ENCODE peak calls at places on chromosome 18, in four cellular contexts. N is sigmoid colon, T is HCT116, X is suprapubic skin. U is an unnamed sample. For H3K36me3, the result is how much of the 10 kb centered on the place peaks cover.

GRCh38 chr18:35923939-35924338 is 48.5 kb upstream of the RMP24 start:
- DNase-seq in N (no peak), T (no peak), X (no peak), U (no peak)

GRCh38 chr18:59231157-59231556 is 11.2 kb downstream of the GRP start:
- DNase-seq in N (no peak), T (no peak), X (no peak), U (no peak)

GRCh38 chr18:23071285-23071684 is 64.0 kb upstream of the CABLES1 start:
- DNase-seq in N (peak), T (no peak), X (no peak), U (peak)

GRCh38 chr18:24373331-24373730 is 24.3 kb downstream of the OSBPL1A start:
- DNase-seq in N (no peak), T (no peak), X (no peak), U (no peak)

GRCh38 chr18:23844991-23845680 is 155.9 kb downstream of the LAMA3 start:
- DNase-seq in N (no peak), T (no peak), X (no peak), U (no peak)

GRCh38 chr18:13232060-13232917 is 13.7 kb downstream of the LDLRAD4 start:
- DNase-seq in N (peak), T (no peak), X (peak), U (no peak)

GRCh38 chr18:63730788-63731187 is 28.0 kb downstream of the SERPINB11 start:
- DNase-seq in N (no peak), T (no peak), X (no peak), U (no peak)

GRCh38 chr18:28127228-28127627 is 49.7 kb downstream of the CDH2 start:
- DNase-seq in N (no peak), T (no peak), X (no peak), U (no peak)

GRCh38 chr18:413263-413662 is 87.2 kb downstream of the COLEC12 start:
- DNase-seq in N (no peak), T (no peak), X (no peak), U (no peak)

GRCh38 chr18:42719221-42719620 is 396.3 kb downstream of the RIT2 start:
- DNase-seq in N (no peak), T (no peak), X (no peak), U (no peak)

GRCh38 chr18:68034293-68034692 is 517.8 kb upstream of the DSEL start:
- DNase-seq in N (no peak), T (no peak), X (no peak), U (no peak)

GRCh38 chr18:26450989-26451682 is 97.2 kb downstream of the KCTD1 start:
- DNase-seq in N (no peak), T (no peak), X (no peak), U (no peak)

GRCh38 chr18:26454192-26454591 is 94.2 kb downstream of the KCTD1 start:
- DNase-seq in N (no peak), T (no peak), X (no peak), U (no peak)

GRCh38 chr18:26455639-26456038 is 92.7 kb downstream of the KCTD1 start:
- DNase-seq in N (no peak), T (no peak), X (no peak), U (no peak)

GRCh38 chr18:26454616-26455015 is 93.7 kb downstream of the KCTD1 start:
- DNase-seq in N (no peak), T (no peak), X (no peak), U (no peak)

DNA sequence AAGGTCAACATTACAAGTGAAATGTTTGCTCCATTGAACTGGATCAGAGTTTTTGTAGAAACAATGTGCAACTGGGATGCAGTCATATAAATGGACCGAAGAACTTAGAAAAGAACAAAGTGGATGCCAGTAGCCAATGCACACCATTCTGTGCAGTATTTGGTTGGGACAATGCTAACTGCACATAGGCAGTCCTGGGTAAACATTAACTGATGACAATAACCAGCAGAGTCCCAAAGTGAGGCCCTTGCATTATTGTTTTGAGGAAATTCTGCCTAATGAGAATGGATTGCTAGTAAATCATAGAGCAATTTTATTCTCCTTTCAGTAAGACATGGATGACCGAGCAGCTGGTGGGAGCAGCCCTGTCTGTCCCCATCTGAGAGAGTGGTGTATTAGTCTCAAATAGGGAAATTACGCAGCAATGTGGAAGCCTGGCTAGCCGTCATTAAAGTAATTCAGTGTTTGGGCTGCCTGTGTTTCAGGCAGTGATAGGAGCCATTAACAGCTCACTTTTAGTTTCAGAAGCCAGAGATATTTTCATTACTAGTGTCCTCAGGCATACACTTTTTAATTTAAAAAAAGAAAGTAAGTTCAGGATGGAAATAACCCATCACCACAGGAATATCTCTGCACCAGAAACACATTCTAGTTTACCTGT is 94.9 kb downstream of the KCTD1 start:
- DNase-seq in N (no peak), T (no peak), X (no peak), U (no peak)
- TF ChIP-seq POLR2AphosphoS5 in N (no peak), T (no peak), X (no peak), U (no peak)

GRCh38 chr18:57433492-57434176 is 1.5 kb upstream of the ONECUT2 start:
- DNase-seq in N (no peak), T (no peak), X (no peak), U (no peak)
- H3K4me3 ChIP-seq in N (no peak), T (peak), X (peak), U (no peak)

DNA sequence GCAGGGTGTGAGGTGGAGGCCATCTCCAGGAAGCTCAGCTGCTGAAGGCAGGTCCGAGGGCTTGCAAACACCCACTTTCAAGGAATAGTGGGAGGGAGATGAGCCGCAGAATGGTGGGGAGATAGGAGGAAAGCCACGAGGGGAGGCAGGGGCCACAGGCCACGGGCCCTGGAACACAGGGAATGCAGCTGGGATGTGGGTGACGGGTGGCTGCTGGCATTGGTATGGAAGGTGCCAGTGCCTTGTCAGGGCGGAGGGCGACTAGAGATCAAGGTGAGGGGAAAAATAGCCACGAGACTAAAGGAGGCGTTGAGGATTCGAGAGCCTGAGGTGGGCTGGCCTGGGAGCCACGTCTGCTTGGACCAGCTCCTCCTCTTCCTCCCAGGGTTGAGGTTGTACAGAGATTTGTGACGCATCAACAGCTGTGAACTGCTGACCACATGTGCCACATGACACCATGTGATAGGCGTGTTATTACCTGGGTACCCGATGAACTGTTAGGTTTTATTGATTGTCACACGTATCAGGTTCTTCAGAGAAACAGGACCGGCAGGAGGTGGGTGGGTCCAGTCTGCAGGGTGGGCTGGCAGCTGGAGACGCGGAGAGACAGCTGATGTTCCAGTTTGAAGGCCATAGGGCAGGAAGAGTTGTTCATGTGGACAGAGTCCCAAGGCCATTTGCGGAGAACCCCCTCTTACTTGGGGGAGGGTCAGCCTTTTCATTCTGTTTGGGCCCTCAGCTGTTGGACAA is 9.9 kb downstream of the IMPA2 start:
- DNase-seq in N (peak), T (no peak), X (no peak), U (no peak)
- H3K36me3 ChIP-seq in N (under half), T (under half), X (under half), U (under half)

GRCh38 chr18:44695503-44695902 is 14.8 kb downstream of the SETBP1 start:
- DNase-seq in N (peak), T (no peak), X (no peak), U (no peak)

GRCh38 chr18:44697315-44697714 is 16.6 kb downstream of the SETBP1 start:
- DNase-seq in N (no peak), T (no peak), X (no peak), U (no peak)

GRCh38 chr18:44699571-44700261 is 19.0 kb downstream of the SETBP1 start:
- DNase-seq in N (peak), T (no peak), X (no peak), U (no peak)

GRCh38 chr18:44698518-44698917 is 17.8 kb downstream of the SETBP1 start:
- DNase-seq in N (peak), T (no peak), X (no peak), U (no peak)

DNA sequence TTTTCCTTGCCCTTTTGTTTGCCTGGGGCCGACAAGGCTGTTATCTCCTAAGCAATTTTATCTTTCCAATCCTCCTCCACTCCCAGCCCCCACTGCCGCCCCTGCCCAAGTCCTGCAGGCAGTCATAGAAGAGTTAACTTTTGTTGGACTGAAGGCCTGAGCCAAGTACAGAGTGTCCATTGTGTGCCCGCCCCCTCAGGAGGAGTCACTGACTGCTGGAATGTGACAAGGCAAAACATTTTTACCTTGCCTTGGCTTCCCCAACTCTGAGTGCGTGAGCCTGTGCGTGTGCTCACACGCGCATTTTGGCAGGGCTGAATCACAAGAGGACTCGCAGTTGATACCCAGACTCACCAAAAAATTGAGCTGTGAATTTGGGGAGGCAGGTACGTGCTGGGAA is 16.2 kb downstream of the SETBP1 start:
- DNase-seq in N (no peak), T (no peak), X (no peak), U (peak)
- TF ChIP-seq POLR2AphosphoS5 in N (no peak), T (no peak), X (no peak), U (peak)

GRCh38 chr18:46010050-46010449 is 42.9 kb upstream of the EPG5 start:
- DNase-seq in N (no peak), T (no peak), X (no peak), U (no peak)

GRCh38 chr18:46010676-46011075 is 43.5 kb upstream of the EPG5 start:
- DNase-seq in N (no peak), T (no peak), X (no peak), U (no peak)

GRCh38 chr18:46009158-46009866 is 42.2 kb upstream of the EPG5 start:
- DNase-seq in N (no peak), T (no peak), X (no peak), U (no peak)

DNA sequence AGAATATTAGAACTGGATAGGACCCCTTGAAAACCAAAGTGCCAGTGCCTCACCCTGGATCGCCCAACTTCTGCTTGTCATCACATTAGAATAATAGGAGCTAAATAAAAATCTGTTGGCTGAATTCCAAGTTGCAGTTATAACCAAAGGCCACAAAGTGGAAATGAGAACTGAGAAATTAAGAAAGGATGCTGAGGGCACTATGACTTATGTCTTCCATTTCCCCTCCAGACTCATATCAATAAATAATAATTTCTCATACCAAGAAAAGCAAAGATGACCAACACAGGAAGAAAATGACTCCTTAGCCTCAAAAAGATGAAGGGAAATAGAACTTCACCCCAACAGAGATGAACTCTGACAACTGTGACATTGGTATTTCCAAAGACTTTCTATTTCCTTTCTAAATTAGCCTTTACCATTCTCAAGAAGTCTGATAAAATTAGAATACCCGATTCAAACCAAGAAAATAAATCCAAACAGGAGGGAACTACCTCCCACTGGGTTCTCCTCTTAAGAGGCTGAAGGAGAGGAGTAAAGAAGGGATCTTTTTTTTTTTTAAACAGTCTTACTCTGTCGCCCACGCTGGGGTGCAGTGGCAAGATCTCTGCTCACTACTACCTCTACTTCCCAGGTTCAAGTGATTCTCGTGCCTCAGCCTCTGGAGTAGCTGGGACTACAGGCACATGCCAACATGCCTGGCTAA is 46.5 kb upstream of the EPG5 start:
- DNase-seq in N (no peak), T (no peak), X (no peak), U (no peak)
- H3K4me3 ChIP-seq in N (no peak), T (no peak), X (no peak), U (no peak)

GRCh38 chr18:2683055-2683454 is 27.5 kb downstream of the SMCHD1 start:
- DNase-seq in N (no peak), T (no peak), X (no peak), U (no peak)
- H3K36me3 ChIP-seq in N (under half), T (under half), X (under half), U (under half)

GRCh38 chr18:9708057-9708881 is at the start of gene RAB31:
- DNase-seq in N (peak), T (no peak), X (peak), U (peak)
- TF ChIP-seq POLR2AphosphoS5 in N (peak), T (peak), X (no peak), U (no peak)

GRCh38 chr18:55982992-55983391 is 395.0 kb upstream of the TCF4 start:
- DNase-seq in N (no peak), T (no peak), X (no peak), U (no peak)

GRCh38 chr18:55983433-55983832 is 395.4 kb upstream of the TCF4 start:
- DNase-seq in N (no peak), T (no peak), X (no peak), U (no peak)

GRCh38 chr18:55981712-55982475 is 393.9 kb upstream of the TCF4 start:
- DNase-seq in N (no peak), T (no peak), X (no peak), U (no peak)
- H3K4me3 ChIP-seq in N (no peak), T (no peak), X (no peak), U (no peak)

GRCh38 chr18:8785261-8785660 is 79.9 kb downstream of the MTCL1 start:
- DNase-seq in N (no peak), T (no peak), X (no peak), U (no peak)
- H3K36me3 ChIP-seq in N (under half), T (under half), X (under half), U (under half)

DNA sequence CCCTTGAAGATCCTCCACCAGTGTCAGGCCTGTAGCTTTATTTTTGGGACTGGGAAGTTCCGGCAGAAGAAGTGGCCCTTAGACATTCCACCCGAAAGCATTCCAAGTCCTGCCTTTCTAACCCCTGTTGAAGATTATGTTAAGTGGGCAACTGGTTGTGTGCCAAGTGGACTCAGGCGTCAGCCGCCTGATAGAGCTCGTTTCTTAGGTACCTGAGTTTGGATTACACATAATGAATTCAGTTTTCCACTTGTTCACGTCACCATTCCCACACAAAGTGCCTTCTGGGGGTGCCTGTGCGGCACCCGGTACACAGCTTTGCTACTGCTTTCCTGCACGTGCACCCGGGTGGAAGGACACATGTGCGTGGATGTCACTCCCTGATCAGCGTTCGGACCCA is 156.5 kb downstream of the PTGR3 start:
- DNase-seq in N (no peak), T (no peak), X (no peak), U (no peak)
- TF ChIP-seq POLR2AphosphoS5 in N (no peak), T (no peak), X (no peak), U (no peak)